ENCODE peak calls at places on chromosomes 13 and 19, in seven cellular contexts. T is H1, A is NT2/D1, I is SK-N-SH, L is K562, K is HepG2, C is GM12878. R is an unnamed sample.

GRCh38 chr19:36142046-36142445 is 2.2 kb downstream of the CAPNS1 start:
- DNase-seq in A (no peak), C (no peak), I (no peak), K (no peak), L (no peak), T (no peak), R (no peak)

GRCh38 chr13:113437408-113438010 is 15.8 kb downstream of the ADPRHL1 start:
- DNase-seq in A (no peak), L (no peak), K (peak; percentile 76), I (no peak), C (no peak), T (no peak), R (no peak)

GRCh38 chr13:64753606-64754005 is 2476.5 kb downstream of the PCDH9 start:
- DNase-seq in C (no peak), I (no peak), K (no peak), T (no peak), L (no peak), A (no peak), R (no peak)

GRCh38 chr19:41376241-41376997 is at the start of gene TMEM91:
- DNase-seq in C (no peak), I (peak; percentile 75), T (peak; percentile 85), L (no peak), K (no peak), A (no peak), R (no peak)

GRCh38 chr19:17393914-17394313 is at the start of gene CCDC194:
- DNase-seq in C (no peak), I (no peak), L (no peak), T (no peak), K (no peak), A (no peak), R (no peak)

GRCh38 chr13:46116653-46117502 is 12.0 kb upstream of the CPB2 start:
- DNase-seq in C (no peak), I (no peak), A (no peak), K (no peak), T (no peak), L (no peak), R (no peak)

GRCh38 chr19:58351996-58352755 is 1.1 kb downstream of the A1BG start:
- DNase-seq in A (no peak), T (no peak), K (no peak), C (no peak), L (no peak), I (no peak), R (no peak)

GRCh38 chr13:80668452-80668851 is 327.5 kb upstream of the SPRY2 start:
- DNase-seq in K (no peak), I (no peak), A (no peak), L (no peak), C (no peak), T (no peak), R (no peak)

GRCh38 chr19:10603084-10603872 is 16.2 kb upstream of the AP1M2 start:
- DNase-seq in K (no peak), A (no peak), C (peak; percentile 70), I (peak; percentile 53), L (peak; percentile 44), T (peak; percentile 57), R (no peak)

GRCh38 chr13:25181597-25181996 is 9.5 kb upstream of the AMER2 start:
- DNase-seq in C (no peak), T (no peak), I (no peak), A (no peak), L (no peak), K (no peak), R (no peak)

GRCh38 chr19:51366999-51367564 is 894 bp upstream of the ETFB start:
- DNase-seq in C (no peak), I (peak; percentile 44), L (no peak), K (no peak), T (no peak), A (no peak), R (no peak)

GRCh38 chr13:49641810-49642291 is 13.5 kb downstream of the ARL11 start:
- DNase-seq in L (peak; percentile 48), A (no peak), T (no peak), I (no peak), C (no peak), K (no peak), R (no peak)

GRCh38 chr13:67829641-67830040 is 599.5 kb upstream of the PCDH9 start:
- DNase-seq in I (no peak), L (no peak), K (no peak), A (no peak), T (no peak), C (no peak), R (no peak)

GRCh38 chr13:112874751-112875300 is 94.2 kb upstream of the MCF2L start:
- DNase-seq in I (no peak), A (no peak), C (no peak), T (no peak), K (no peak), L (no peak), R (no peak)

GRCh38 chr19:34676697-34677385 is at the start of gene SCGB2B2:
- DNase-seq in I (peak; percentile 82), T (no peak), A (peak; percentile 35), C (peak; percentile 50), L (no peak), K (no peak), R (peak; percentile 80)

GRCh38 chr19:372306-372890 is 27.8 kb upstream of the MIER2 start:
- DNase-seq in A (no peak), K (no peak), T (no peak), C (no peak), I (peak; percentile 81), L (no peak), R (no peak)

GRCh38 chr13:84366484-84366883 is 484.2 kb upstream of the SLITRK1 start:
- DNase-seq in K (no peak), A (no peak), C (no peak), T (no peak), L (no peak), I (no peak), R (no peak)

GRCh38 chr13:62293081-62293480 is 877.4 kb upstream of the PCDH20 start:
- DNase-seq in L (no peak), T (no peak), C (no peak), K (no peak), A (no peak), I (no peak), R (no peak)

GRCh38 chr13:46172531-46172991 is 9.4 kb downstream of the LCP1 start:
- DNase-seq in C (no peak), L (no peak), T (no peak), I (no peak), K (no peak), A (no peak), R (no peak)

GRCh38 chr13:47484564-47484963 is 516.5 kb downstream of the SUCLA2 start:
- DNase-seq in A (no peak), T (no peak), K (peak; percentile 3), I (no peak), C (no peak), L (no peak), R (no peak)

GRCh38 chr13:106354961-106355360 is 180.5 kb downstream of the EFNB2 start:
- DNase-seq in K (no peak), L (no peak), C (no peak), A (no peak), I (no peak), T (no peak), R (no peak)

DNA sequence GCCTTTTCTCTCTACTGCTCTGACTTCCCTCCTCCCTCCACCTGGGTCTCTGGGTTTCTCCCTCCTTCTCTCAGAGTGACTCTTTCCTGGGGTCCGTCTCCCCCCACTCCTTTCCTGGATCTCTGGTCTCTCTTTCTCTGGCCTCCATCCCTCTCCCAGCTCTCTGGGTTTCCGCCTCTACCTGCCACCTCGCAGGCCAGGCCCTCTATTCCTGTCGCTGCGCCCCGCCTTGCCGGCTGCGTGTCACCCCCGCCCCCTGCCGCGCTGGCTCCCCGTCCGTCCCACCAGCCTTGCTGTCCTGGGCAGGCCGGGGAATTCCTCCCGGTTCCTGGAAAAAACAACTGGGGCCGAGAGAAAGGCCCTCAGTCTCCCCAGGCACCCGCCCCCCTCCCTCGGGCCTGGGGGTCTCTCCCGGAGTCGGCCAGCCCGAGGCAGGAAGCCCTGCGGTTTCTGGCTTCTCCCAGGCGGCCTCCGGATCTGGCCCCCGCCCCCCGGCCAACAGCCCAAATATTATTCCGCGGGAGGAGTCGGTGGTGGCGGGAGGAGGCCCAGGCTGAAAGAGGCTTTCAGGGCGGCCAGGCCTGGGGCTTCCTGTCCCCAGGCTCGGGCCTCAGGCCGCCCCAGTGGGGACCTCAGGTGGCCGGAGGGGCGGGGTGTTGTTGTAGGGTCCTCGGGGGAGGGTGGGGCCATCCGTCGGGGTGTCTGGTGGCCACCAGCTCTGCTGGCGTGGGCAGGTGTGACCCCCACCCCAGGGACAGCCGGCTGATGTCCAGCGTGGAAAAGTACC is 9.3 kb downstream of the IRF2BP1 start:
- DNase-seq in I (peak; percentile 35), L (peak; percentile 73), T (peak; percentile 74), A (no peak), K (peak; percentile 77), C (no peak), R (no peak)
- TF ChIP-seq YY1 in I (no peak), L (no peak), T (no peak), A (no peak), K (no peak), C (no peak), R (no peak)

GRCh38 chr19:48745208-48745995 is 1.3 kb downstream of the IZUMO1 start:
- DNase-seq in C (no peak), A (no peak), L (peak; percentile 69), I (peak; percentile 78), T (peak; percentile 72), K (peak; percentile 51), R (no peak)
- TF ChIP-seq YY1 in C (peak; percentile 48), A (no peak), L (no peak), I (no peak), T (no peak), K (no peak), R (no peak)

DNA sequence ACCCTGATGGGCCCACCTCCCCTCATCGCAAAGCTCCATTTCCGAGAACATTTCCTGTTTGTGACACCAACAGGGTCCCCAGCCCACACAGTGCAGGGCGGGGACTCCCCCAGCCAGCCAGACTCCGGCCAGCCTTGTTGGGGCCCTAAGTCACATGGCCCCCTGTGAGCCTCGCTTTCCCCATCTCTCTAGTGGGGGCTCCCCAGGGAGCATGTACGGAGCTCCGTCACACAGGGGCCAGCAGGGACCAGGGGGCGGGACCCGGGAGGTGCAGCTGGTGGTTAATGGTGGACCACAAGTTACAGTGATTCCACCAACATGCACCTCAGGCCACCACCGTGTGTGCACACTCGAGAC is 1.7 kb downstream of the TBXA2R start:
- DNase-seq in K (no peak), C (peak; percentile 11), T (no peak), I (no peak), L (no peak), A (no peak), R (no peak)
- TF ChIP-seq YY1 in K (no peak), C (peak; percentile 18), T (no peak), I (no peak), L (no peak), A (no peak), R (no peak)

GRCh38 chr19:47495478-47496372 is 11.7 kb upstream of the KPTN start:
- DNase-seq in A (no peak), L (no peak), T (no peak), I (no peak), C (no peak), K (no peak), R (no peak)

GRCh38 chr19:47493378-47494210 is 9.6 kb upstream of the KPTN start:
- DNase-seq in L (no peak), K (no peak), C (no peak), I (no peak), A (no peak), T (no peak), R (no peak)

GRCh38 chr19:47492571-47493377 is 8.8 kb upstream of the KPTN start:
- DNase-seq in T (no peak), I (no peak), L (no peak), A (no peak), K (no peak), C (no peak), R (no peak)

GRCh38 chr19:47494729-47495128 is 10.7 kb upstream of the KPTN start:
- DNase-seq in C (no peak), L (no peak), A (no peak), T (no peak), I (peak; percentile 98), K (no peak), R (no peak)

GRCh38 chr19:47494211-47494547 is 10.2 kb upstream of the KPTN start:
- DNase-seq in I (peak; percentile 56), L (no peak), T (no peak), K (no peak), A (no peak), C (no peak), R (no peak)
- TF ChIP-seq YY1 in I (no peak), L (no peak), T (no peak), K (no peak), A (no peak), C (no peak), R (no peak)